ENCODE peak calls at places on chromosome 7, in eight cellular contexts. D is upper lobe of left lung, Z is esophagus muscularis mucosa, G is sigmoid colon, V is H1, H is stomach, A is SK-N-SH, J is ovary. O is an unnamed sample.

GRCh38 chr7:113912881-113913280 is 5.9 kb downstream of the PPP1R3A start:
- DNase-seq in J (no peak), H (no peak), Z (no peak), D (no peak), A (no peak), G (no peak), V (no peak), O (no peak)

GRCh38 chr7:78677391-78677790 is 776.1 kb downstream of the MAGI2 start:
- DNase-seq in D (no peak), Z (no peak), A (no peak), V (no peak), G (no peak), H (no peak), J (no peak), O (no peak)

GRCh38 chr7:132730126-132730525 is 153.9 kb upstream of the PLXNA4 start:
- DNase-seq in D (no peak), V (no peak), H (no peak), J (no peak), A (no peak), G (no peak), Z (no peak), O (no peak)

GRCh38 chr7:4174451-4174850 is 507.6 kb upstream of the FOXK1 start:
- DNase-seq in D (no peak), G (no peak), V (no peak), J (no peak), H (no peak), A (no peak), Z (no peak), O (no peak)

GRCh38 chr7:66152538-66153191 is 38.0 kb downstream of the CRCP start:
- DNase-seq in V (peak; percentile 34), Z (no peak), A (peak; percentile 34), H (no peak), J (no peak), D (peak; percentile 25), G (no peak), O (no peak)

GRCh38 chr7:80732635-80733034 is 94.2 kb downstream of the CD36 start:
- DNase-seq in J (no peak), H (no peak), D (no peak), A (no peak), Z (no peak), V (no peak), G (no peak), O (no peak)

GRCh38 chr7:25029075-25029474 is 49.1 kb upstream of the OSBPL3 start:
- DNase-seq in D (no peak), V (no peak), Z (no peak), G (no peak), H (no peak), J (no peak), A (no peak), O (no peak)

GRCh38 chr7:95636140-95636539 is 39.8 kb upstream of the PDK4 start:
- DNase-seq in V (no peak), D (no peak), A (no peak), J (no peak), G (no peak), H (no peak), Z (no peak), O (no peak)

GRCh38 chr7:155298288-155298833 is 683 bp downstream of the INSIG1 start:
- DNase-seq in Z (no peak), H (no peak), G (no peak), J (no peak), A (peak; percentile 57), D (no peak), V (no peak), O (no peak)

GRCh38 chr7:155297517-155298287 is at the start of gene INSIG1:
- DNase-seq in G (peak; percentile 96), V (peak; percentile 71), Z (peak; percentile 96), H (peak; percentile 95), A (peak; percentile 100), D (peak; percentile 94), J (peak; percentile 92), O (peak; percentile 84)

GRCh38 chr7:155298834-155299538 is 1.3 kb downstream of the INSIG1 start:
- DNase-seq in H (peak; percentile 94), D (peak; percentile 98), A (peak; percentile 97), J (peak; percentile 88), Z (peak; percentile 99), G (peak; percentile 97), V (peak; percentile 79), O (peak; percentile 87)

GRCh38 chr7:155300641-155301452 is 3.2 kb downstream of the INSIG1 start:
- DNase-seq in V (no peak), D (no peak), J (no peak), A (no peak), H (no peak), G (no peak), Z (no peak), O (no peak)

GRCh38 chr7:155299539-155300202 is 2.0 kb downstream of the INSIG1 start:
- DNase-seq in A (no peak), V (no peak), Z (no peak), H (no peak), G (no peak), D (no peak), J (no peak), O (no peak)
- TF ChIP-seq EP300 in A (no peak), V (no peak), Z (no peak), H (no peak), G (no peak), D (no peak), J (no peak), O (no peak)

DNA sequence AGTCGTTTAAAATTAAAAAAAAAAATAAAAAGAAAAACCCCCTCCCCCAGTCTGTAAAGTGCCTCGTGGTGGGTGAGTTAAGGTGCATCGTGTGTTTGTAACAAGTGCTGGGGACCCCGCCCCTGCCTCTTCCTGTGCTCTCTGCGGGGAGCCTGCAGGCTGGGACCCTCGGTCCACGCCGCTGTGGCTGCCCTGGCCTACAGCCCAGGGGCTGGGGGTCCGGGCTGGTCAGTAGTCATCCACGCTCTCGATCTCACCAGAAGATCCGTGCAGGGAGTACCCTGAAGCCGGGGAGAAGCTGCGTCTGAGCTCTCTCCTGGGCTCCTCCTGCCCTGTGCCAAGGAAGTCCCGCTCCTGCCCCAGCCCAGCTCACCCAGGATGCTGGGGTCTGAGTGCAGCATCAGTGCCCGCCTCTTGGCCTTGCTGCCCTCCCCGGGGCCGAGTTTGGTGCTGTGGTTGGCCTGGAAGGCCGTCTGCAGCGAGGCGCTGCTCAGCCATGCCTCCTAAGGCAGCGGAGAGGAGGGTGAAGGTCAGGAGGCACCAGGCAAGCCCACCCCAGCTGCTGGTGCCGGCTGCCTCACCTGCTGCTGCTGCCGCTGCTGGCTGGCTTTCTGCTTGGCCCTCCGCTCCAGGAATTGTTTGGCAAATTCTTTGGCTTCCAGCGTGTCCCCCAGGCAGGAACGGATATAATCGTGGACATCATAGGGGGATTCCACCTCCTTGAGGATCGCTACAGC is 8.1 kb downstream of the GNB2 start:
- DNase-seq in A (peak; percentile 44), G (peak; percentile 67), J (peak; percentile 31), Z (no peak), D (no peak), H (no peak), V (no peak), O (no peak)
- H3K4me1 ChIP-seq in A (no peaks in the 10 kb centered on the region), G (peaks cover 18% of the 10 kb centered on the region), J (no peaks in the 10 kb centered on the region), Z (peaks cover 45% of the 10 kb centered on the region), D (peaks cover 17% of the 10 kb centered on the region), H (peaks cover 43% of the 10 kb centered on the region), V (no peaks in the 10 kb centered on the region), O (no peaks in the 10 kb centered on the region)

GRCh38 chr7:101795461-101795860 is 22.0 kb upstream of the CUX1 start:
- DNase-seq in Z (no peak), G (no peak), H (no peak), D (no peak), V (no peak), A (no peak), J (no peak), O (no peak)

GRCh38 chr7:101792051-101792651 is 25.3 kb upstream of the CUX1 start:
- DNase-seq in H (no peak), D (no peak), G (peak; percentile 86), Z (no peak), V (no peak), J (peak; percentile 29), A (peak; percentile 78), O (peak; percentile 63)

GRCh38 chr7:101787864-101788263 is 29.6 kb upstream of the CUX1 start:
- DNase-seq in Z (no peak), G (no peak), V (no peak), A (no peak), D (no peak), J (no peak), H (no peak), O (no peak)

GRCh38 chr7:101788517-101788916 is 28.9 kb upstream of the CUX1 start:
- DNase-seq in H (no peak), Z (no peak), J (no peak), V (no peak), D (no peak), A (no peak), G (no peak), O (no peak)

DNA sequence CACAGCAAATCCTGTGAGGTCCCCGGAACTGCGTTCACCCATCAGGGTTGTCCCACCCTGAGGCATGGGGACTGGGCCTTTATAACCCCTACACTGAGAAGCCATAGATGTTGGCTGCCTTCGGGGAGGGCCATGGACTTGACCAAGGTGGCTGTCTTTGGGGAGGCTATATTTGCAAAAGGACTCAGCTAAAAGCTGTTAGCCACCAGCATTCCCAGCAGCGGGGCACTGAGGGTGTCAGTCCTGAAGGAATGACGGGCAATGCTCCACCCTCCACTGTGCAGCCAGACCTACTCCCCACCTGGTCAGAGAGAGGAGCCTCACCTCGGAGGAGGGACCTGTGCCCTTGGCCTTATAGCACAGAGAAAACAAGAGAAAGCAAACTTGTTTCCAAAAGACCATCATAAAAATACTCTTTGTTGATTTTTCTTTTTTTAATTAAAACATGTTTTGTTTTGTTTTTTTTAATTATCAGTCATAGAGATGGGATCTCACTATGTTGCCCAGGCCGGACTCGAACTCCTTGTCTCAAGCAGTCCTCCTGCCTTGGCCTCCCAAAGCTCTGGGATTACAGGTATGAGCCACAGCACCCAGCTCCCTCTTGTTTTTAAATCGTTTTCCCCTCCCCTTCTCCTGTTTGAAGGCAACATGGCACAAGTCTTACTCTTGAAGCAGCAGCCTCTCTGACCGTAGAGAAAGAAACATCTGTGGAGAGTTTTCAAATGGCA is 26.7 kb upstream of the CUX1 start:
- DNase-seq in A (no peak), J (no peak), G (no peak), H (no peak), D (no peak), Z (no peak), V (no peak), O (no peak)
- H3K36me3 ChIP-seq in A (no peaks in the 10 kb centered on the region), J (no peaks in the 10 kb centered on the region), G (no peaks in the 10 kb centered on the region), H (no peaks in the 10 kb centered on the region), D (no peaks in the 10 kb centered on the region), Z (no peaks in the 10 kb centered on the region), V (no peaks in the 10 kb centered on the region), O (no peaks in the 10 kb centered on the region)

GRCh38 chr7:151430391-151431205 is 9.3 kb downstream of the CRYGN start:
- DNase-seq in V (no peak), G (peak; percentile 63), A (no peak), J (no peak), D (no peak), H (no peak), Z (no peak), O (no peak)

GRCh38 chr7:151428393-151429231 is 11.3 kb downstream of the CRYGN start:
- DNase-seq in V (no peak), G (peak; percentile 76), A (peak; percentile 72), Z (no peak), D (no peak), H (no peak), J (peak; percentile 54), O (no peak)

GRCh38 chr7:151431281-151431767 is 8.6 kb downstream of the CRYGN start:
- DNase-seq in D (no peak), J (no peak), G (peak; percentile 38), H (no peak), A (no peak), V (no peak), Z (no peak), O (no peak)

GRCh38 chr7:151429232-151429554 is 10.7 kb downstream of the CRYGN start:
- DNase-seq in D (no peak), G (peak; percentile 63), H (no peak), J (no peak), Z (no peak), A (no peak), V (no peak), O (no peak)

GRCh38 chr7:151429555-151430331 is 10.2 kb downstream of the CRYGN start:
- DNase-seq in Z (no peak), J (no peak), D (peak; percentile 67), G (peak; percentile 59), H (peak; percentile 63), V (no peak), A (no peak), O (no peak)
- TF ChIP-seq EP300 in Z (no peak), J (no peak), D (no peak), G (no peak), H (no peak), V (no peak), A (no peak), O (no peak)

O was measured in tibial nerve.